ENCODE peak calls at places on chromosome 15, in six cellular contexts. K is stimulated activated CD4-positive, alpha-beta T cell treated with anti-CD3 and anti-CD28 coated beads, Interleukin-1b, Interleukin-23, amount 100 ng/mL, for 4 hours; J is neural crest cell; F is CD4-positive, alpha-beta T cell; C is psoas muscle; Q is GOT3. H is an unnamed sample.

GRCh38 chr15:71275098-71275497 is 159.8 kb downstream of the THSD4 start:
- DNase-seq in C (no peak), J (no peak), Q (no peak), K (no peak), F (no peak), H (no peak)

GRCh38 chr15:69782809-69783208 is 314.9 kb downstream of the TLE3 start:
- DNase-seq in J (no peak), F (peak), C (no peak), Q (no peak), K (no peak), H (peak)

GRCh38 chr15:59746777-59747176 is 57.7 kb upstream of the BNIP2 start:
- DNase-seq in F (no peak), C (no peak), Q (no peak), J (no peak), K (no peak), H (peak)

GRCh38 chr15:68658151-68658550 is 79.4 kb downstream of the CORO2B start:
- DNase-seq in K (no peak), Q (no peak), C (no peak), J (no peak), F (no peak), H (peak)

GRCh38 chr15:56519000-56519399 is 54.1 kb upstream of the MNS1 start:
- DNase-seq in F (no peak), J (no peak), Q (no peak), C (no peak), K (no peak), H (no peak)

GRCh38 chr15:74351639-74352038 is 15.8 kb downstream of the CYP11A1 start:
- DNase-seq in F (no peak), Q (no peak), J (no peak), K (no peak), C (no peak), H (no peak)

GRCh38 chr15:80424381-80424780 is 20.2 kb downstream of the ARNT2 start:
- DNase-seq in Q (no peak), K (no peak), J (no peak), F (no peak), C (no peak), H (no peak)

GRCh38 chr15:67050062-67050461 is 15.3 kb upstream of the SMAD3 start:
- DNase-seq in F (no peak), K (no peak), J (no peak), Q (no peak), C (no peak), H (no peak)

GRCh38 chr15:36863551-36863950 is 236.8 kb downstream of the MEIS2 start:
- DNase-seq in Q (no peak), F (no peak), J (no peak), C (no peak), K (no peak), H (no peak)

GRCh38 chr15:83092309-83092976 is 15.0 kb upstream of the TM6SF1 start:
- DNase-seq in J (no peak), Q (no peak), C (no peak), F (no peak), K (no peak), H (no peak)

GRCh38 chr15:81221449-81221848 is 24.8 kb downstream of the IL16 start:
- DNase-seq in C (peak), K (no peak), Q (no peak), F (no peak), J (no peak), H (no peak)

GRCh38 chr15:41919954-41920538 is 26.2 kb upstream of the SPTBN5 start:
- DNase-seq in C (peak), J (no peak), F (no peak), Q (no peak), K (no peak), H (no peak)

GRCh38 chr15:61393524-61393923 is 164.4 kb upstream of the RORA start:
- DNase-seq in K (no peak), J (no peak), F (no peak), Q (no peak), C (no peak), H (no peak)

GRCh38 chr15:63820210-63820609 is 13.5 kb downstream of the HERC1 start:
- DNase-seq in J (no peak), K (no peak), Q (no peak), C (no peak), F (no peak), H (no peak)

GRCh38 chr15:41556657-41557056 is 2.4 kb upstream of the TYRO3 start:
- DNase-seq in K (no peak), C (peak), Q (no peak), F (no peak), J (no peak), H (no peak)

GRCh38 chr15:59303641-59304433 is 68.8 kb downstream of the MYO1E start:
- DNase-seq in F (no peak), Q (no peak), J (no peak), C (no peak), K (no peak), H (no peak)

GRCh38 chr15:65633752-65634151 is 12.0 kb downstream of the SLC24A1 start:
- DNase-seq in Q (no peak), J (no peak), F (no peak), C (no peak), K (no peak), H (no peak)

GRCh38 chr15:58431221-58432149 is at the start of gene LIPC:
- DNase-seq in K (no peak), C (no peak), J (no peak), F (no peak), Q (no peak), H (peak)

GRCh38 chr15:100704281-100705055 is 102.1 kb downstream of the ASB7 start:
- DNase-seq in C (no peak), F (no peak), Q (no peak), J (no peak), K (no peak), H (no peak)

GRCh38 chr15:67406257-67406861 is 114.6 kb upstream of the C15orf61 start:
- DNase-seq in C (no peak), J (no peak), Q (no peak), F (no peak), K (no peak), H (no peak)

GRCh38 chr15:98800437-98801233 is 152.3 kb downstream of the IGF1R start:
- DNase-seq in K (no peak), Q (peak), J (peak), F (no peak), C (peak), H (peak)

H was measured in NCI-H1092 treated with DMSO at 0.1 percent for 48 hours.